ENCODE peak calls at places on chromosomes 12 and 14, in four cellular contexts. C is neuronal stem cell, B is IMR-90, I is H9. R is an unnamed sample.

GRCh38 chr14:64763801-64764511 is 59.7 kb downstream of the PLEKHG3 start:
- DNase-seq in C (no peak), B (peak), I (no peak), R (peak)

GRCh38 chr12:70393787-70394519 is 27.9 kb downstream of the KCNMB4 start:
- DNase-seq in C (no peak), B (peak), I (no peak), R (peak)

GRCh38 chr14:61927521-61927920 is 165.3 kb downstream of the SNAPC1 start:
- DNase-seq in C (no peak), B (peak), I (no peak), R (peak)

GRCh38 chr12:11580125-11580751 is 69.2 kb upstream of the ETV6 start:
- DNase-seq in C (no peak), B (peak), I (no peak), R (peak)

GRCh38 chr14:61444215-61444768 is 122.9 kb downstream of the PRKCH start:
- DNase-seq in C (no peak), B (no peak), I (no peak), R (no peak)

GRCh38 chr12:109925185-109925835 is 25.2 kb downstream of the TCHP start:
- DNase-seq in C (no peak), B (no peak), I (no peak), R (no peak)

GRCh38 chr12:19547258-19547657 is 108.0 kb downstream of the AEBP2 start:
- DNase-seq in C (no peak), B (peak), I (no peak), R (peak)

GRCh38 chr12:109840349-109841073 is 7.3 kb upstream of the TRPV4 start:
- DNase-seq in C (no peak), B (no peak), I (peak), R (no peak)

GRCh38 chr14:92990456-92991430 is 67.8 kb downstream of the CHGA start:
- DNase-seq in C (peak), B (no peak), I (no peak), R (no peak)

GRCh38 chr14:105201928-105202513 is 20.9 kb upstream of the NUDT14 start:
- DNase-seq in C (no peak), B (no peak), I (no peak), R (no peak)

GRCh38 chr12:121240484-121241202 is 30.7 kb downstream of the P2RX4 start:
- DNase-seq in C (no peak), B (no peak), I (peak), R (no peak)

GRCh38 chr12:124073636-124074035 is 100.6 kb downstream of the ZNF664 start:
- DNase-seq in C (no peak), B (no peak), I (no peak), R (peak)

GRCh38 chr12:51388066-51388799 is 3.0 kb downstream of the GALNT6 start:
- DNase-seq in C (no peak), B (peak), I (no peak), R (peak)

GRCh38 chr12:93425736-93426363 is 15.9 kb downstream of the UBE2N start:
- DNase-seq in C (no peak), B (no peak), I (no peak), R (no peak)

GRCh38 chr12:124920353-124920935 is 6.0 kb upstream of the UBC start:
- DNase-seq in C (no peak), B (no peak), I (no peak), R (no peak)

GRCh38 chr14:24430143-24430681 is 458 bp downstream of the KHNYN start:
- DNase-seq in C (peak), B (peak), I (peak), R (peak)

GRCh38 chr12:132559652-132560420 is 50.5 kb downstream of the LRCOL1 start:
- DNase-seq in C (no peak), B (peak), I (peak), R (peak)

GRCh38 chr12:3117144-3117581 is 40.0 kb downstream of the TSPAN9 start:
- DNase-seq in C (no peak), B (peak), I (no peak), R (peak)

GRCh38 chr14:38818555-38818954 is 284.5 kb downstream of the SEC23A start:
- DNase-seq in C (no peak), B (no peak), I (no peak), R (no peak)

GRCh38 chr12:9872743-9873142 is 3.6 kb upstream of the CLEC2B start:
- DNase-seq in C (no peak), B (no peak), I (peak), R (no peak)

GRCh38 chr12:73769337-73769736 is 768.3 kb upstream of the ATXN7L3B start:
- DNase-seq in C (no peak), B (no peak), I (no peak), R (no peak)

GRCh38 chr12:80778005-80778541 is 61.4 kb downstream of the MYF5 start:
- DNase-seq in C (no peak), B (peak), I (no peak), R (peak)

GRCh38 chr14:60355768-60356167 is 106.7 kb downstream of the PPM1A start:
- DNase-seq in C (no peak), B (no peak), I (no peak), R (no peak)

GRCh38 chr14:75372260-75372659 is 55.6 kb upstream of the JDP2 start:
- DNase-seq in C (no peak), B (no peak), I (no peak), R (no peak)

GRCh38 chr12:62683724-62684501 is 217.3 kb downstream of the MON2 start:
- DNase-seq in C (no peak), B (peak), I (no peak), R (no peak)

GRCh38 chr12:18849761-18850160 is 111.8 kb downstream of the CAPZA3 start:
- DNase-seq in C (no peak), B (peak), I (no peak), R (no peak)

GRCh38 chr14:52954346-52955214 is 3.7 kb upstream of the FERMT2 start:
- DNase-seq in C (no peak), B (peak), I (no peak), R (peak)
- H4K91ac ChIP-seq in C (no peak), B (peak), I (no peak), R (no peak)

GRCh38 chr14:103541944-103542544 is 13.0 kb downstream of the TRMT61A start:
- DNase-seq in C (no peak), B (no peak), I (no peak), R (no peak)
- H2AFZ ChIP-seq in C (peak), B (no peak), I (no peak), R (no peak)

GRCh38 chr12:49061157-49061650 is 610 bp upstream of the KMT2D start:
- DNase-seq in C (no peak), B (no peak), I (no peak), R (no peak)
- H4K91ac ChIP-seq in C (no peak), B (peak), I (no peak), R (no peak)

GRCh38 chr12:55612646-55613045 is 24.0 kb upstream of the OR10P1 start:
- DNase-seq in C (no peak), B (no peak), I (no peak), R (no peak)

GRCh38 chr12:55610598-55610997 is 26.1 kb upstream of the OR10P1 start:
- DNase-seq in C (no peak), B (no peak), I (no peak), R (no peak)

DNA sequence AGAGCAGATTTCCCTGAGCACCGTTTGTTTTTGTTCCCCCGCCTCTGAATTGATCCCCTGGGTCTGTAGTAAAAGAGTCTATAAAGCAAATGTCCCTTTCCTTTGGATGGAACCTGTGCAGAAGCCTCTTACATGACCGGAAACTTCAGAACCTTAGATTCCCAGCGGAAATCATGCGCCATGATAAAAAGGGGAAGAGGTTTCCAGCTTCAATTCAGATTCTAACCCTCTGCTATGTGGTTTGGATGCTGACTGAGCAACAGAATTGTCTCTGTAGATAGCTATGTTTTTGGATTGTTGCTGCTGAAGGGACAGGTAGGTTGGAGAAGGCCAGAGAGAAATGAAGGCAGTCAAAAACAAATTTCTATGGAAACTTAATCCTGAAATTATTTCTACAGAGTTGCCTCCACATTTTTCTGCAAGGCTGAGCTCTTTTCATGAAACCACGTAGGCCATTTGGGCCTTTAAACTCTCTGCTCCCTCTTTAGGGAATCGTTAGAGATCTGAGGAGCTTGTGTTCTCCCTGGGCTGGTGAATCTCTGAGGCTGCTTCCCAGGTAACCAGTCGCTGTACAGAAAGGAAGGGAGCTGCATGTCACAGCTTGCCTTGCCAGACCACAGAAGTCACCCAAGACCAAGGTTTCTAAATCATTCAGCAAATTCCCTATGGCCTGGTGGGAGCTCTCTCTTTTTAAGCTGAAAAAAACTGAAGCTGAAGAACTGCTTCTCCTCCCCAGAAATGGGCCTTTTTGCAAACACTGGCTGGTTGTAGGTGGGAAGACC is 28.7 kb upstream of the OR10P1 start:
- DNase-seq in C (no peak), B (no peak), I (no peak), R (no peak)
- H2AFZ ChIP-seq in C (peak), B (no peak), I (peak), R (no peak)

R was measured in mesenchymal stem cell.